ENCODE peak calls at places on chromosome 18, in five cellular contexts. J, S, C, T and W are unnamed samples.

GRCh38 chr18:22551536-22552151 is 133.9 kb upstream of the CTAGE1 start:
- DNase-seq in J (no peak), S (no peak), C (peak), T (no peak), W (no peak)

GRCh38 chr18:22189431-22189830 is 20.0 kb downstream of the GATA6 start:
- DNase-seq in J (no peak), S (no peak), C (no peak), T (no peak), W (no peak)

GRCh38 chr18:63253428-63254372 is 65.9 kb downstream of the BCL2 start:
- DNase-seq in J (no peak), S (no peak), C (no peak), T (no peak), W (no peak)

GRCh38 chr18:23981369-23981768 is 33.2 kb upstream of the TTC39C start:
- DNase-seq in J (no peak), S (no peak), C (no peak), T (no peak), W (no peak)

GRCh38 chr18:36297419-36298112 is at the start of gene FHOD3:
- DNase-seq in J (no peak), S (no peak), C (peak), T (peak), W (no peak)

GRCh38 chr18:56563568-56563967 is 74.8 kb downstream of the TXNL1 start:
- DNase-seq in J (no peak), S (no peak), C (no peak), T (no peak), W (no peak)

GRCh38 chr18:48975817-48976649 is 25.3 kb upstream of the SMAD7 start:
- DNase-seq in J (peak), S (peak), C (peak), T (peak), W (peak)

GRCh38 chr18:13913205-13913604 is 2.1 kb downstream of the MC2R start:
- DNase-seq in J (no peak), S (no peak), C (no peak), T (no peak), W (no peak)

GRCh38 chr18:63016270-63016669 is 300.9 kb downstream of the PHLPP1 start:
- DNase-seq in J (peak), S (no peak), C (peak), T (no peak), W (peak)

GRCh38 chr18:2444201-2444875 is 127.0 kb downstream of the METTL4 start:
- DNase-seq in J (no peak), S (no peak), C (no peak), T (no peak), W (no peak)

GRCh38 chr18:40911582-40912254 is 1043.3 kb upstream of the PIK3C3 start:
- DNase-seq in J (no peak), S (no peak), C (no peak), T (no peak), W (no peak)

GRCh38 chr18:62399781-62400308 is 74.7 kb downstream of the TNFRSF11A start:
- DNase-seq in J (no peak), S (no peak), C (peak), T (no peak), W (no peak)

GRCh38 chr18:77080283-77080682 is 52.3 kb downstream of the MBP start:
- DNase-seq in J (peak), S (no peak), C (no peak), T (no peak), W (no peak)

GRCh38 chr18:48533340-48534093 is 5.3 kb upstream of the CTIF start:
- DNase-seq in J (no peak), S (no peak), C (no peak), T (no peak), W (no peak)

GRCh38 chr18:5584751-5585417 is 41.1 kb upstream of the EPB41L3 start:
- DNase-seq in J (no peak), S (no peak), C (peak), T (no peak), W (no peak)

GRCh38 chr18:36527025-36527424 is 229.5 kb downstream of the FHOD3 start:
- DNase-seq in J (no peak), S (no peak), C (no peak), T (no peak), W (no peak)

GRCh38 chr18:36464126-36464651 is 166.7 kb downstream of the FHOD3 start:
- DNase-seq in J (no peak), S (no peak), C (no peak), T (no peak), W (no peak)

GRCh38 chr18:8982416-8983183 is 119.9 kb upstream of the NDUFV2 start:
- DNase-seq in J (no peak), S (no peak), C (peak), T (no peak), W (no peak)

GRCh38 chr18:67302043-67302442 is 214.5 kb downstream of the DSEL start:
- DNase-seq in J (no peak), S (no peak), C (peak), T (no peak), W (no peak)

GRCh38 chr18:47118986-47119385 is 31.3 kb downstream of the HDHD2 start:
- DNase-seq in J (no peak), S (no peak), C (no peak), T (no peak), W (no peak)

GRCh38 chr18:59139615-59140286 is at the start of gene SEC11C:
- DNase-seq in J (peak), S (peak), C (peak), T (peak), W (peak)

GRCh38 chr18:46423226-46423805 is 233.7 kb downstream of the LOXHD1 start:
- DNase-seq in J (no peak), S (no peak), C (no peak), T (no peak), W (no peak)

GRCh38 chr18:49561377-49562193 is at the start of gene LIPG:
- DNase-seq in J (peak), S (no peak), C (peak), T (peak), W (peak)

GRCh38 chr18:49368161-49368875 is 92.1 kb downstream of the DYM start:
- DNase-seq in J (no peak), S (no peak), C (no peak), T (no peak), W (no peak)

GRCh38 chr18:56702946-56703345 is 51.8 kb downstream of the WDR7 start:
- DNase-seq in J (peak), S (no peak), C (peak), T (no peak), W (no peak)

GRCh38 chr18:34867520-34867919 is 157.4 kb downstream of the DTNA start:
- DNase-seq in J (no peak), S (no peak), C (peak), T (no peak), W (no peak)

GRCh38 chr18:36194719-36195315 is 7.5 kb downstream of the MOCOS start:
- DNase-seq in J (no peak), S (no peak), C (no peak), T (no peak), W (no peak)

GRCh38 chr18:22045221-22045918 is 124.0 kb upstream of the GATA6 start:
- DNase-seq in J (no peak), S (no peak), C (no peak), T (no peak), W (no peak)

GRCh38 chr18:24402209-24402785 is 4.7 kb upstream of the OSBPL1A start:
- DNase-seq in J (no peak), S (no peak), C (no peak), T (no peak), W (no peak)